ENCODE peak calls at places on chromosomes 3 and 15, in six cellular contexts. S, A, O, Q, C and U are unnamed samples.

GRCh38 chr3:138371070-138371950 is 22.9 kb downstream of the MRAS start:
- DNase-seq in S (no peak), A (no peak), O (no peak), Q (peak; percentile 19), C (no peak), U (peak; percentile 67)

GRCh38 chr3:194572944-194573491 is 60.2 kb downstream of the TMEM44 start:
- DNase-seq in S (peak; percentile 81), A (no peak), O (no peak), Q (no peak), C (no peak), U (no peak)

GRCh38 chr3:193572426-193572908 is 17.8 kb upstream of the ATP13A4 start:
- DNase-seq in S (peak; percentile 23), A (peak; percentile 26), O (peak; percentile 78), Q (peak; percentile 81), C (no peak), U (peak; percentile 35)

GRCh38 chr3:106338582-106339219 is 469.9 kb upstream of the CBLB start:
- DNase-seq in S (no peak), A (no peak), O (no peak), Q (no peak), C (no peak), U (no peak)

GRCh38 chr15:100707229-100707628 is 104.8 kb downstream of the ASB7 start:
- DNase-seq in S (no peak), A (no peak), O (no peak), Q (no peak), C (no peak), U (no peak)

GRCh38 chr3:81776643-81777042 is 15.2 kb upstream of the GBE1 start:
- DNase-seq in S (no peak), A (no peak), O (no peak), Q (no peak), C (no peak), U (no peak)

GRCh38 chr3:47036145-47036544 is 56.7 kb downstream of the NBEAL2 start:
- DNase-seq in S (no peak), A (no peak), O (no peak), Q (no peak), C (no peak), U (no peak)

GRCh38 chr3:153385343-153385742 is 223.3 kb downstream of the RAP2B start:
- DNase-seq in S (no peak), A (no peak), O (no peak), Q (no peak), C (no peak), U (no peak)

GRCh38 chr15:58732620-58733363 is 16.7 kb downstream of the ADAM10 start:
- DNase-seq in S (no peak), A (no peak), O (no peak), Q (no peak), C (no peak), U (no peak)

GRCh38 chr15:70158996-70159355 is 61.3 kb upstream of the TLE3 start:
- DNase-seq in S (no peak), A (no peak), O (no peak), Q (no peak), C (no peak), U (no peak)